ENCODE peak calls at places on chromosome 18, in eight cellular contexts. U is WTC11, R is endothelial cell, E is foreskin fibroblast, L is neural progenitor cell, Z is GM13977, A is left ventricle myocardium inferior, Y is GM20000. Q is an unnamed sample.

GRCh38 chr18:74342416-74343043 is 26.9 kb downstream of the C18orf63 start:
- DNase-seq in U (no peak), R (peak), E (peak), L (peak), Z (peak), A (no peak), Y (no peak), Q (no peak)

GRCh38 chr18:3611313-3612038 is 161.5 kb downstream of the TGIF1 start:
- DNase-seq in U (no peak), R (no peak), E (no peak), L (no peak), Z (no peak), A (no peak), Y (no peak), Q (no peak)

GRCh38 chr18:65018184-65018583 is 732.6 kb upstream of the CDH7 start:
- DNase-seq in U (no peak), R (no peak), E (no peak), L (no peak), Z (no peak), A (no peak), Y (no peak), Q (no peak)

GRCh38 chr18:5414546-5414945 is 119.0 kb upstream of the ZBTB14 start:
- DNase-seq in U (peak), R (peak), E (no peak), L (peak), Z (no peak), A (no peak), Y (no peak), Q (no peak)

GRCh38 chr18:55106906-55107305 is 147.6 kb upstream of the CCDC68 start:
- DNase-seq in U (no peak), R (no peak), E (no peak), L (no peak), Z (no peak), A (no peak), Y (no peak), Q (no peak)

GRCh38 chr18:35661483-35662146 is 80.1 kb downstream of the GALNT1 start:
- DNase-seq in U (no peak), R (no peak), E (no peak), L (no peak), Z (peak), A (no peak), Y (peak), Q (no peak)

GRCh38 chr18:79527656-79528055 is 131.9 kb downstream of the NFATC1 start:
- DNase-seq in U (no peak), R (no peak), E (no peak), L (no peak), Z (no peak), A (no peak), Y (no peak), Q (no peak)

GRCh38 chr18:9521770-9522169 is 46.5 kb downstream of the RALBP1 start:
- DNase-seq in U (no peak), R (no peak), E (no peak), L (no peak), Z (no peak), A (no peak), Y (no peak), Q (no peak)

GRCh38 chr18:27785815-27786537 is 391.0 kb downstream of the CDH2 start:
- DNase-seq in U (no peak), R (no peak), E (no peak), L (no peak), Z (no peak), A (no peak), Y (no peak), Q (no peak)

GRCh38 chr18:65124633-65125032 is 626.2 kb upstream of the CDH7 start:
- DNase-seq in U (no peak), R (no peak), E (no peak), L (no peak), Z (no peak), A (no peak), Y (no peak), Q (no peak)

GRCh38 chr18:56323673-56324072 is 314.7 kb downstream of the TXNL1 start:
- DNase-seq in U (no peak), R (no peak), E (no peak), L (peak), Z (no peak), A (no peak), Y (no peak), Q (no peak)

GRCh38 chr18:56329536-56329935 is 308.9 kb downstream of the TXNL1 start:
- DNase-seq in U (no peak), R (no peak), E (no peak), L (no peak), Z (no peak), A (no peak), Y (no peak), Q (no peak)

GRCh38 chr18:56330381-56331115 is 307.8 kb downstream of the TXNL1 start:
- DNase-seq in U (no peak), R (no peak), E (no peak), L (no peak), Z (no peak), A (no peak), Y (no peak), Q (no peak)

GRCh38 chr18:56327171-56327885 is 311.1 kb downstream of the TXNL1 start:
- DNase-seq in U (no peak), R (no peak), E (peak), L (no peak), Z (no peak), A (no peak), Y (no peak), Q (no peak)

GRCh38 chr18:56326386-56327072 is 311.9 kb downstream of the TXNL1 start:
- DNase-seq in U (peak), R (no peak), E (no peak), L (no peak), Z (no peak), A (no peak), Y (no peak), Q (no peak)
- TF ChIP-seq CTCF in U (no peak), R (no peak), E (no peak), L (no peak), Z (no peak), A (no peak), Y (no peak), Q (no peak)

GRCh38 chr18:58177886-58178470 is 134.0 kb downstream of the NEDD4L start:
- DNase-seq in U (no peak), R (no peak), E (no peak), L (no peak), Z (no peak), A (no peak), Y (no peak), Q (no peak)

GRCh38 chr18:58176915-58177717 is 133.1 kb downstream of the NEDD4L start:
- DNase-seq in U (no peak), R (no peak), E (peak), L (peak), Z (no peak), A (no peak), Y (no peak), Q (no peak)

GRCh38 chr18:58172031-58172430 is 128.0 kb downstream of the NEDD4L start:
- DNase-seq in U (no peak), R (no peak), E (no peak), L (no peak), Z (no peak), A (no peak), Y (no peak), Q (no peak)

GRCh38 chr18:58174285-58174684 is 130.3 kb downstream of the NEDD4L start:
- DNase-seq in U (peak), R (no peak), E (no peak), L (no peak), Z (no peak), A (no peak), Y (no peak), Q (no peak)

DNA sequence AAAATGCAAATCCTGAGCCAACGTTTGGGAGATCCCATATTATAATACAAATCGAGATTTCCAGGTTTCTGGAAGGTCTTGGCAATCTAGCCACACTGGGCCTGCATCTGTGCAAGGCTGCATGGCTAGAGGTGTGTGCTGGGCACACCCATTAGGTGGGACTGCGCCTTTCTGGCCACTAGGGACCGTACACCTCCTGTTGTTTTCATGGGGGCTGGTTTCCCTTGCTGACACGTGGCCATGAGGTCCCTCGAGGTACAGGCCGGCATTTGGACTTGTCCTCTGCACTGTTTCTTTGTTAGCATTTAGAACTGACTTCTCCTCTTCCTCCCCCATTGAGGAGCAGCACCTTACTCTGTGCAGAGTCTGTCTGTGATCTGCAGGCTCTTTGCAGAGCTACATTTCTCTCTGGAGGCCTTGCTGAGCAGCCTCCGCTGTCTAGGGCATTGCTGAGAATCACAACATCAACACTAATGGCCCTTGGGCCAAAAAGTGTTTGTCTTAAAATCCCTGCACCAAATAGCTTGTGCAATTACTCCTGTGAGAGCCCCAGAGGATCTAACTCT is 131.2 kb downstream of the NEDD4L start:
- DNase-seq in U (no peak), R (no peak), E (no peak), L (no peak), Z (no peak), A (no peak), Y (no peak), Q (no peak)
- TF ChIP-seq CTCF in U (no peak), R (no peak), E (no peak), L (no peak), Z (no peak), A (no peak), Y (no peak), Q (no peak)

DNA sequence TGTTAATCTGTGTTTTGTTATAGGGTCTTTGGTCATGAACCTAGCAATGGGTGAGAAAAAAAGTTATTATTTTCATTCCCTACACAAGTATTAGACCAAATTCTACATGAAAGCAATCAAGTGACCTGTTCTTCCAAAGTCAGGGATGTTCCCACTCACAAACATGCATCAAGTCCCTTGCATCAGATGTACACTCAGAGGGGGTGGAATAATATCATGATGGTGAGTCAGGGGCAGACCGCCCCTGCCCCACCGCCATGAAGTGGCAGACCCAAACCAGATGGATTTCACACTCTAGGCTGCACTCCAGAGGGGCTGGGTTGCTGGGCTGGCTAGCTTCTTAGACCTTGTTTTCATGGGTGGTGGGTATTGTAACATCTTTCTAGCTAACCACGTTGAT is 91.4 kb downstream of the ACAA2 start:
- DNase-seq in U (no peak), R (no peak), E (no peak), L (no peak), Z (no peak), A (no peak), Y (no peak), Q (no peak)
- TF ChIP-seq CTCF in U (no peak), R (no peak), E (no peak), L (no peak), Z (no peak), A (no peak), Y (no peak), Q (no peak)

GRCh38 chr18:70376137-70376913 is 87.5 kb downstream of the SOCS6 start:
- DNase-seq in U (no peak), R (no peak), E (no peak), L (no peak), Z (no peak), A (no peak), Y (no peak), Q (no peak)

GRCh38 chr18:70377857-70378701 is 89.2 kb downstream of the SOCS6 start:
- DNase-seq in U (no peak), R (no peak), E (peak), L (no peak), Z (no peak), A (no peak), Y (no peak), Q (no peak)

GRCh38 chr18:70377317-70377799 is 88.5 kb downstream of the SOCS6 start:
- DNase-seq in U (no peak), R (no peak), E (peak), L (no peak), Z (no peak), A (no peak), Y (no peak), Q (no peak)

GRCh38 chr18:70374154-70374553 is 85.3 kb downstream of the SOCS6 start:
- DNase-seq in U (no peak), R (no peak), E (no peak), L (no peak), Z (no peak), A (no peak), Y (no peak), Q (no peak)

DNA sequence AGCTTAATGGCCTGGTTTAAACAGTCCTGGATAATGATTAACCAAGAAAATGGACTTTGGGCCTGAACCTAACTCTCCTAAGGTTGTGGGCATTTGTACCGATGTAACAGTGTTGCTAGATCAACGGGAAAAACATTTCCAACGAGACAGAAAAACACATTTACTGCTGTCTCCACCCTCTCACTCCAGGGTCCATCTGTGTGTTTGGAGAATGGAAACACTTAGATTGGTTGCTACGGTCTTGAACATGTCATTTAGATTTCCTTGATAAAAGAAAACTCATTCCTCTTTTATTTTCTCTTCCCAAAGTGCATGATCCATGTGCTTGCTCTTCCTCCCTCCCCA is 88.0 kb downstream of the SOCS6 start:
- DNase-seq in U (no peak), R (no peak), E (no peak), L (no peak), Z (no peak), A (no peak), Y (no peak), Q (no peak)
- TF ChIP-seq CTCF in U (no peak), R (no peak), E (no peak), L (no peak), Z (no peak), A (no peak), Y (no peak), Q (no peak)

GRCh38 chr18:33184918-33185317 is 255.6 kb downstream of the CCDC178 start:
- DNase-seq in U (peak), R (no peak), E (no peak), L (peak), Z (no peak), A (no peak), Y (no peak), Q (no peak)
- TF ChIP-seq CTCF in U (peak), R (peak), E (no peak), L (peak), Z (no peak), A (no peak), Y (no peak), Q (no peak)

GRCh38 chr18:7754725-7755181 is 187.6 kb downstream of the PTPRM start:
- DNase-seq in U (no peak), R (no peak), E (peak), L (peak), Z (no peak), A (peak), Y (no peak), Q (no peak)

GRCh38 chr18:7754258-7754657 is 187.1 kb downstream of the PTPRM start:
- DNase-seq in U (no peak), R (no peak), E (no peak), L (no peak), Z (no peak), A (no peak), Y (no peak), Q (no peak)

GRCh38 chr18:7757175-7757574 is 190.1 kb downstream of the PTPRM start:
- DNase-seq in U (no peak), R (no peak), E (peak), L (no peak), Z (no peak), A (no peak), Y (no peak), Q (no peak)

GRCh38 chr18:7758764-7759163 is 191.6 kb downstream of the PTPRM start:
- DNase-seq in U (no peak), R (no peak), E (no peak), L (no peak), Z (no peak), A (no peak), Y (no peak), Q (no peak)

DNA sequence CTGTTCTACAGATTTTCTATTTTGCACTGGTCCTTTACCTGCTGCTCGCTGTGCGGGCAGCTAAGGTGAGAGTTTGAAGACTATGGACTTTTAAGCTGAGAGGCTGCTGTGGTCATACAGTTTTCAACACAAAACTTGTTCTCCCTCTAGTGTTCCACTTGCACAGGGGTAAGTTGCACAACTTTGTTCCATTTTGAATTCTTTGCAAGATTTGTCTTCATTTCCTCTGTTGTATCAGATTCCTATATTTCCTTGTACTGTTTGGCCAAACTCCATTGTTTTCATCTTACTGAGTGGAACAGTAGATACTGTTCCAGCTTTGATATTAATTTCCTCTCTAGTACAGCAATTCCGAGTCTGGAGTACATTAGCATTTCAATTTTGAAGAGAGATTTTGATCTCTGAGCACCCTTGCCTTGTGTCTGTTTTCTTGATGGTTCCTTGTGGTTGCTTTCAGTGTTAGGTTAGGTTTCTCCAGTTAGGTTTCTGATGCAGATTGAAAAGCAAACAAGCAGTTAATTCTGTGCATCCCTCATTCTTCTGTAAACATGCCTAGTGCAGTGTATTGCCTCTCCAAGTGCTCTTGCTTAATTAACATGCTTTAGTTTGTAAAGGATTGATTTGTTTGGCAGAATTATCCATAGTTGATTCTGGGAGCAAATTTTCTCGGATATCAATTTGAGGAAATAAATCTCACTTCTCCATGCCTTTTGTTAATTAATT is 188.8 kb downstream of the PTPRM start:
- DNase-seq in U (no peak), R (no peak), E (peak), L (no peak), Z (no peak), A (no peak), Y (no peak), Q (no peak)
- TF ChIP-seq CTCF in U (no peak), R (no peak), E (peak), L (peak), Z (no peak), A (peak), Y (no peak), Q (no peak)

GRCh38 chr18:7923105-7923504 is 356.0 kb downstream of the PTPRM start:
- DNase-seq in U (no peak), R (no peak), E (no peak), L (no peak), Z (no peak), A (no peak), Y (no peak), Q (no peak)

GRCh38 chr18:7927119-7927518 is 360.0 kb downstream of the PTPRM start:
- DNase-seq in U (no peak), R (no peak), E (no peak), L (no peak), Z (no peak), A (no peak), Y (no peak), Q (no peak)

GRCh38 chr18:7924616-7925015 is 357.5 kb downstream of the PTPRM start:
- DNase-seq in U (no peak), R (no peak), E (no peak), L (no peak), Z (no peak), A (no peak), Y (no peak), Q (no peak)

GRCh38 chr18:7921938-7922587 is 354.9 kb downstream of the PTPRM start:
- DNase-seq in U (no peak), R (no peak), E (peak), L (no peak), Z (no peak), A (no peak), Y (no peak), Q (no peak)

DNA sequence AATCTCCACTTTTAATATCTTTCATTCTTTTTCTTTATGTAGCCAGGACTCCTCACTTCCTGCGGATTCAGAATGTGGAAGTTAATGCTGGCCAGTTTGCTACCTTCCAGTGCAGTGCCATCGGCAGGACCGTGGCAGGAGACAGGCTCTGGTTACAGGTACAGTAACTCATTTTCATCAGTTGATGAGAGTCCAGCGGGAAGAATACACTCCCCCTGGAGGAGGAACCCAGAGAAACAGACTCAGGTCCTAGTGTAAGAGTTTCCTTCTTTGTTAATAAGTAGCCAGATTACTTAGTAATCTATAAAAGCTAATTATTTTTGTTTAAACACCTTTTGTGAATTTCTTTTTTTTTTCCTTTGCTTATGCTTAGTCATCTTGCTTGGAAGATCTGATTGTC is 359.4 kb downstream of the PTPRM start:
- DNase-seq in U (no peak), R (peak), E (no peak), L (peak), Z (no peak), A (no peak), Y (no peak), Q (no peak)
- TF ChIP-seq CTCF in U (no peak), R (peak), E (no peak), L (peak), Z (no peak), A (peak), Y (no peak), Q (no peak)

DNA sequence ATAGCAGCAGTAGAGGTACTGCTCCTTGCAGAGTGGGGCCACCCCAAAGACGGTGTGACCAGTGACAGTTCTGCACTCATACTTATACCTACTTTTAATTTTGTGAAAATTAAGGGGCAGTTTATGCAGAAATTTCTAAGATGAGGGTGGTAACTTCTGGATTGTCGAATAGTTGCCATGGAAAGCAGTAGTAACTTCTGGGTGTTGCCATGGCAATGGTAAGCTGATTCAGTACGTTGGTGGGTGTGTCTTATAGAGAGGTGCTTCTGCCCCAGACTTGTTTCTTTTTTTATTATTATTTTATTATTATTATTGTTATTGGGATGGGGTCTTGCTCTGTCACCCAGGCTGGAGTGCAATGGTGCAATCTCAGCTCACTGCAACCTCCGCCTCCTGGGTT is 82.8 kb upstream of the L3MBTL4 start:
- DNase-seq in U (no peak), R (no peak), E (no peak), L (no peak), Z (no peak), A (no peak), Y (no peak), Q (no peak)
- TF ChIP-seq CTCF in U (no peak), R (no peak), E (no peak), L (no peak), Z (no peak), A (no peak), Y (no peak), Q (no peak)

Q was measured in mesothelial cell of epicardium.